ENCODE peak calls at places on chromosomes 13 and 19, in eight cellular contexts. E is uterus, O is stomach, A is NB4, Z is right lobe of liver, G is A549, F is K562, C is prostate gland. I is an unnamed sample.

GRCh38 chr19:43532962-43533545 is at the start of gene ZNF575:
- DNase-seq in E (peak; percentile 88), O (peak; percentile 87), A (peak; percentile 93), Z (peak; percentile 94), G (peak; percentile 99), F (peak; percentile 90), C (peak; percentile 81), I (peak; percentile 83)

GRCh38 chr13:106701810-106702341 is 133.9 kb upstream of the ARGLU1 start:
- DNase-seq in E (no peak), O (no peak), A (no peak), Z (peak; percentile 49), G (no peak), F (no peak), C (no peak), I (no peak)

GRCh38 chr19:38228491-38229439 is 4.7 kb upstream of the DPF1 start:
- DNase-seq in E (no peak), O (no peak), A (no peak), Z (no peak), G (no peak), F (peak; percentile 76), C (no peak), I (no peak)

GRCh38 chr13:110211735-110212134 is 95.2 kb downstream of the COL4A1 start:
- DNase-seq in E (no peak), O (no peak), A (no peak), Z (no peak), G (no peak), F (no peak), C (no peak), I (no peak)

GRCh38 chr19:1396768-1397679 is 4.3 kb downstream of the GAMT start:
- DNase-seq in E (no peak), O (no peak), A (no peak), Z (peak; percentile 79), G (no peak), F (no peak), C (no peak), I (no peak)

GRCh38 chr13:83621765-83622421 is 260.4 kb downstream of the SLITRK1 start:
- DNase-seq in E (no peak), O (no peak), A (no peak), Z (no peak), G (no peak), F (no peak), C (no peak), I (no peak)

GRCh38 chr13:73215807-73216206 is 157.0 kb downstream of the KLF5 start:
- DNase-seq in E (no peak), O (peak; percentile 38), A (no peak), Z (no peak), G (no peak), F (no peak), C (no peak), I (no peak)

GRCh38 chr13:44013666-44014291 is 134.1 kb downstream of the LACC1 start:
- DNase-seq in E (no peak), O (no peak), A (no peak), Z (no peak), G (no peak), F (no peak), C (no peak), I (no peak)

GRCh38 chr13:27783111-27783510 is 9.2 kb upstream of the GSX1 start:
- DNase-seq in E (no peak), O (no peak), A (no peak), Z (no peak), G (peak; percentile 9), F (no peak), C (no peak), I (peak; percentile 71)

GRCh38 chr19:2804156-2805004 is 15.3 kb upstream of the ZNF554 start:
- DNase-seq in E (no peak), O (no peak), A (no peak), Z (no peak), G (no peak), F (no peak), C (no peak), I (no peak)

DNA sequence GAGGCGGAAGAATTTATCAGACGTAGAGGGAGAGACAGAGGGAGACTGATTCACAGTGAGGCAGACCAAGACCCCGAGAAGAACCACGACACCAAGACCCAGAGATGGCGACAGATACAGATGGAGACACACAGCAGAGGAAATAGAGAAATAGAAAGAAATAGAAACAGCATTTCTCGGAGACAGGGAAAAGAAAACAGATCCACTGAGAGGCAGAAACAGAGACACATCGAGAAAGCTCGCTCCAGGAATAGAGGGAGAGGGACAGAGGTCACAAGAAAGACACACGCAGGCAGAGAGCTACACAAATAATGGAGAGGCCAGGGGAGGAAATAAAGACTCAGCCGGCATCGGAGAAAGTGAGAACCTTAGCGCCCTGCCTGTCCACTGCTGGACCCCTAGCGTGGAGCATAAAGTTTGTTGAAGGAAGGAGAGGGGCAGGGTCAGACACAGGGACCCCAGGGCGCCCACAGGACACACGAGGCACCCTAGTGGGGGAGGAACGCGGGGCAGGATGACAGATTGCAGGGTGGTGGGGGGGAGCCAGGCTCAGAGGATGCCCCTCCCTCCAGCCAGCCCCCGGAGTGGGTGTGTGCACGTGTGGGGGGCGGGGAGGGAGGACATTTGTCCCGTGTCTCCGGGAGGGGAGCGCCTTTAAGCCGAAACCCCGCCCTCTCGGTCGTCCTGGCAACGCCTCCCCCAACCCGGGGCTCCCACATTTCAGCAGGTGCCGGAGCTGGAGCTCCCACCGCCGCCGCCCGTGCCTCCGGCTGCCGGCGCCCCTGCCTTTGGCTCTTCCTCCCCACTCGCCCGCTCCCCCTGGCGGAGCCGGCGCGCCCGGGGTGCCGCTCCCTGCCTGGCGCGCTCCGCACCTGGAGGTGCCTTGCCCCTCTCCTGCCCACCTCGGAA is at the start of gene PRKCG:
- DNase-seq in E (no peak), O (peak; percentile 60), A (peak; percentile 55), Z (peak; percentile 49), G (peak; percentile 75), F (peak; percentile 68), C (no peak), I (no peak)
- TF ChIP-seq CTCF in E (peak; percentile 40), O (no peak), A (peak; percentile 30), Z (peak; percentile 55), G (peak; percentile 56), F (peak; percentile 54), C (peak; percentile 45), I (no peak)

DNA sequence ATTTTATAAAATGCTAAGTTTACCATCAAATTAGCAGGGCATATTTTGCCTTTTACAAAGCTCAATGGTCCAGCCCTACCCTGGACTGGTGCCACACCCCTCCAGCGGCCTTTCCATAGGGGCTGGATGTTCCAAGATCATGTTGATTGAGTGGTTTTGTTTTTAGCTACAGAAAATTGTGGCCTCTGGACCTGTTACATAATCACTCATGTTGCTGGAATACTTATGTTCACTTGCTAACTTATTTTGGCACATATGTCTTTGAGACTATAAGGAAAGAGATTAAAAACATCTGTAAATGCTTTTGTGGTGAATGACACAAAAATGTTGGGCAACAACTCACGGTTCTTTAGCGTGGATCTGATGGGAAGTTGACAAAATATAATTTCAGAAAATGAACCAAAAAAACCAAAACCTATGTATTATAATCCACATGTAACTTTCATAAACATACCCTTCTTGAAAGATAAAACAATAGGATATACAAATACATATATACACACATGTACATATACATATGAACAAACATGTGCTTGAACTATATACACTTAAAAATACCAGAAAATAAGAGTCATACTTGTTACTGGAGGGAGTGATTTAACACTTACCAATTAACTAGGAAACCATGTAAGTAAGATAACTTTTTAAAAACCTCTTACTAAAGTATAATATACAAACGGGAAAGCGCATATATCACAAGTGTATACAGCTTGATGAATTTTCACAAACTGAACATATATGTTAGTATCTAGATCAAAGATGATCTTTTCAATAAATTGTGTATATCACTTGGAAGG is 46.6 kb upstream of the SLC15A1 start:
- DNase-seq in E (no peak), O (no peak), A (no peak), Z (peak; percentile 70), G (no peak), F (no peak), C (no peak), I (no peak)
- H3K4me3 ChIP-seq in E (no peak overlapping the region), O (no peak overlapping the region), A (no peak overlapping the region), Z (no peak overlapping the region), G (no peak overlapping the region), F (no peak overlapping the region), C (no peak overlapping the region), I (no peak overlapping the region)

DNA sequence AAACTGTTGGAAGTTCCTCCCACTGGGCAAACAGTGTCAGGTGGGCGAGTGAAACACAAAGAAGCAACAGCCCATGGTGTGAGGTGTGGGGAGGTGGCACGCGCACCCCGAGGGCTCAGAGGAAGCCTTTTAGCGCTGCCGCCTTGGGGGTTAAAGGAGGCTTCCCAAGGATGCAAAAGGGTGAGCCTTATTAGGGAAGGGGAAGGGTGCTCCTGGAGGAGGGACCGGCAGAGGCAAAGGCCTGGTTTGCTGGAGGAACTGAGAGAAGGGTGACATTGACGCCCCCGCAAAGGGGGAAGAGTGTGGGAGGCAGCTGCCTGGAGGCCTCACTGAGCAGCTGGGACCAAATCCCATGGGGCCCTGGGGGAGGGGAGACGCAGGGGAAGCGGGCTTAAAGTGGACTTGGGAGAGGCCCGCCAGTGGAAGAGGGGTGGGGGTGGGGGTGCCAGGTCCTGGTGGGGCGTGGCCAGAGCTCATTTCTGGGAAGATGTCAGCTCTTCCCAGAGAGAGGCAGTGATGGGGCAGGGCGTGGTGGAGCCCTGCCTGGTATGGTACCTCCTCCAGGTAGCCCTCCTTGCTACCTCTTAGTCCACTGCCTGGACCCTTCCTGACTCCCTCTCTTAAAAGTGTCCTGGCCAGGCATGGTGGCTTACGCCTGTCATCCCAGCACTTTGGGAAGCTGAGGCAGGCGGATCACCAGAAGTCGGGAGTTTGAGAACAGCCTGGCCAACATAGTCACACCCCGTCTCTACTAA is 12.0 kb upstream of the FCHO1 start:
- DNase-seq in E (no peak), O (no peak), A (peak; percentile 94), Z (no peak), G (no peak), F (peak; percentile 78), C (no peak), I (no peak)
- TF ChIP-seq POLR2A in E (no peak), O (no peak), A (no peak), Z (no peak), G (no peak), F (no peak), C (no peak), I (no peak)

GRCh38 chr19:15072930-15073647 is 8.9 kb upstream of the OR1I1 start:
- DNase-seq in E (no peak), O (no peak), A (no peak), Z (no peak), G (no peak), F (no peak), C (peak; percentile 40), I (no peak)
- TF ChIP-seq CTCF in E (no peak), O (no peak), A (no peak), Z (no peak), G (no peak), F (peak; percentile 28), C (no peak), I (no peak)

DNA sequence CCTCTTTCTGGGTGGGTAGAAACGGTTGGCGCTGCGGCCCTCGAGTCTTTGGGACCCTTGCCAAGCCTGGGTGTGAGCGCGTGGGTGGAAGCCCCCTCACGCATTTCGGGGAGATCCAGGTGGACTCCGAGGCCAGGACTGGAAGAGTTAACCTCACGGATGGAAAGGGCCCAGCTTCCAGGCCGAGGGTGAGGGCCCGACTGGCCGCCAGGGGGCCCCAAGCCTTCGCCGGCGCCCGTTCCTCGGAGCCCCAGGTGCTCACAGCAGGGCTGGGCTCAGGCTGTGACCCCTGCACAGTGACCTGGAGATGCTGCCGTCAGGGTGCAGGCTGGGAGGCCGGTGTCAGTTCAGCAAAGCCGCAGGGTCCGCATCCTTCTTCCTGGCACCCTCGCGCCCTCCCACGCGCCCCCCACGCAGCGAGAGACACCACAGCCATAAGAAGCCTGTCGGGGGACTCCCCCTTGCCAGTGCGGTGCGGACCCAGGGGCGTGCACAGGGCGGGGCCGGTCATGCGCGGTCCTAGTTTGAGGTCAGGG is 34.2 kb upstream of the TMEM255B start:
- DNase-seq in E (peak; percentile 71), O (peak; percentile 72), A (peak; percentile 51), Z (peak; percentile 69), G (peak; percentile 74), F (peak; percentile 66), C (peak; percentile 65), I (peak; percentile 92)
- H3K4me3 ChIP-seq in E (peak overlapping the region; percentile 25), O (peak overlapping the region; percentile 41), A (no peak overlapping the region), Z (peak overlapping the region; percentile 14), G (peak overlapping the region; percentile 46), F (peak overlapping the region; percentile 38), C (peak overlapping the region; percentile 43), I (no peak overlapping the region)

I was measured in lower leg skin.